ENCODE peak calls at places on chromosomes 16 and 17, in eight cellular contexts. Z, Y, S, R, B, U, F and G are unnamed samples.
A peak's percentile ranks its signal among the peaks of the same experiment; 100 is the strongest.

GRCh38 chr16:68444058-68444657 is 4.2 kb downstream of the SMPD3 start:
- DNase-seq in B (no peak), R (no peak), Y (peak; percentile 59), F (peak; percentile 49), Z (no peak), U (no peak), S (no peak), G (no peak)

GRCh38 chr17:40922239-40922638 is 15.2 kb downstream of the KRT23 start:
- DNase-seq in B (peak; percentile 61), Y (no peak), R (peak; percentile 69), S (no peak), Z (no peak), U (peak; percentile 45), F (no peak), G (no peak)

GRCh38 chr16:85211247-85211910 is 99.1 kb upstream of the CIBAR2 start:
- DNase-seq in F (no peak), Z (no peak), R (no peak), B (no peak), U (no peak), S (peak; percentile 15), Y (peak; percentile 45), G (no peak)

GRCh38 chr17:68101992-68102758 is 66.6 kb downstream of the KPNA2 start:
- DNase-seq in B (no peak), S (peak; percentile 23), F (peak; percentile 47), Y (peak; percentile 29), Z (no peak), U (peak; percentile 42), R (no peak), G (peak; percentile 16)

GRCh38 chr17:69558796-69559195 is 144.3 kb downstream of the MAP2K6 start:
- DNase-seq in Z (no peak), U (no peak), Y (no peak), B (no peak), R (peak; percentile 66), F (no peak), S (no peak), G (no peak)

GRCh38 chr17:51260960-51261958 is 913 bp downstream of the UTP18 start:
- DNase-seq in Z (peak; percentile 35), R (no peak), B (no peak), U (peak; percentile 62), S (peak; percentile 69), Y (no peak), F (peak; percentile 82), G (peak; percentile 49)

GRCh38 chr16:57815987-57816745 is 13.9 kb upstream of the KIFC3 start:
- DNase-seq in U (peak; percentile 90), S (peak; percentile 83), Z (peak; percentile 73), B (no peak), Y (no peak), F (peak; percentile 80), R (peak; percentile 98), G (peak; percentile 97)

GRCh38 chr17:57502696-57503307 is 242.3 kb downstream of the CCDC182 start:
- DNase-seq in R (no peak), Z (no peak), F (no peak), S (no peak), Y (no peak), B (no peak), U (no peak), G (no peak)

GRCh38 chr17:49180303-49180702 is 30.1 kb downstream of the GNGT2 start:
- DNase-seq in Z (peak; percentile 74), R (no peak), Y (peak; percentile 37), U (peak; percentile 66), S (peak; percentile 59), F (peak; percentile 74), B (peak; percentile 24), G (peak; percentile 28)

GRCh38 chr17:39702901-39703893 is 3.3 kb downstream of the ERBB2 start:
- DNase-seq in Z (no peak), B (no peak), Y (no peak), S (no peak), R (peak; percentile 71), F (no peak), U (no peak), G (peak; percentile 57)

GRCh38 chr17:8649157-8650118 is 18.9 kb upstream of the MYH10 start:
- DNase-seq in Z (no peak), U (no peak), S (no peak), R (no peak), B (peak; percentile 48), Y (no peak), F (no peak), G (no peak)

GRCh38 chr17:73342549-73343167 is 30.9 kb upstream of the CDC42EP4 start:
- DNase-seq in U (no peak), Z (no peak), F (no peak), B (no peak), Y (no peak), S (no peak), R (no peak), G (no peak)

GRCh38 chr16:50137268-50137667 is 15.8 kb upstream of the TENT4B start:
- DNase-seq in U (no peak), S (no peak), Y (no peak), Z (no peak), F (no peak), B (no peak), R (no peak), G (no peak)

GRCh38 chr17:3960764-3961163 is 3.5 kb downstream of the ATP2A3 start:
- DNase-seq in U (no peak), S (no peak), R (no peak), F (peak; percentile 44), Y (no peak), Z (no peak), B (no peak), G (no peak)

GRCh38 chr16:7037491-7037890 is 295.2 kb upstream of the RBFOX1 start:
- DNase-seq in Z (no peak), Y (no peak), R (no peak), F (no peak), B (no peak), U (no peak), S (no peak), G (no peak)

GRCh38 chr17:17532991-17533390 is 36.8 kb upstream of the RASD1 start:
- DNase-seq in U (no peak), S (no peak), Y (no peak), Z (no peak), B (no peak), F (no peak), R (no peak), G (no peak)

DNA sequence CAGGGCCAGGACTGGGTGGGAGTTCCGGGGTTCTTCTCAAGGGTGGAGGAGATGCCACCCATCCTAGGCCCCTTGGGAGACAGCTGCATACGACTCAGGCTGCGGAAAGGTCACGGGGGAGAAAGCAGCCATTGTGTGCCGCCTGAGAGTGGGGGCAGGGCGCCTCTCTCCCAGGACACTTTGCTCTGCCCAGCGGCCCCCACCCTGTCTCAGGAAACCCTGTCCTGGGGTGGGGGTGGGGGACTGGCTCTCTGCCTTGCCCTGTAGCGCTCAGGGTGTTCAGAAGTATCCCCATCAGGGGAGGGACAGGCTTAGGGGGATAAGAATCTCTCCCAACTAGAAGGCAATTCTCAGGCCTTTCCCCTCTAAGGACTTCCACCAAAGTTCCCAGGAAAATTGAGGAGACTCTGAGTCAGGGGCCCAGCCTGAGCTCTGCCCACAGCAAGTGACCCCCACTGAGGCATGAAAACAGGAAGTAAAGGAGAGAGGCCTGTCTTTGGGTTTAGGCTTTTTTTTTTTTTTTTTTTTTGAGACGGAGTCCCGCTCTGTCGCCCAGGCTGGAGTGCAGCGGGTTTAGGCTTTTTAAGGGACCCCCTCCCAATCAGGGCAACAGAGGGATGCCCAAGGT is 4.9 kb downstream of the GIT1 start:
- DNase-seq in Y (no peak), Z (no peak), R (peak; percentile 3), B (no peak), F (no peak), U (no peak), S (peak; percentile 58), G (no peak)
- H3K4me3 ChIP-seq in Y (no peak overlapping the region), Z (no peak overlapping the region), R (no peak overlapping the region), B (no peak overlapping the region), F (no peak overlapping the region), U (no peak overlapping the region), S (peak overlapping the region; percentile 28), G (no peak overlapping the region)

GRCh38 chr17:76561332-76561731 is 21.5 kb downstream of the PRCD start:
- DNase-seq in R (no peak), F (no peak), Z (no peak), S (no peak), B (no peak), U (no peak), Y (no peak), G (no peak)
- H3K4me3 ChIP-seq in R (no peak overlapping the region), F (no peak overlapping the region), Z (no peak overlapping the region), S (no peak overlapping the region), B (peak overlapping the region; percentile 86), U (no peak overlapping the region), Y (no peak overlapping the region), G (no peak overlapping the region)

DNA sequence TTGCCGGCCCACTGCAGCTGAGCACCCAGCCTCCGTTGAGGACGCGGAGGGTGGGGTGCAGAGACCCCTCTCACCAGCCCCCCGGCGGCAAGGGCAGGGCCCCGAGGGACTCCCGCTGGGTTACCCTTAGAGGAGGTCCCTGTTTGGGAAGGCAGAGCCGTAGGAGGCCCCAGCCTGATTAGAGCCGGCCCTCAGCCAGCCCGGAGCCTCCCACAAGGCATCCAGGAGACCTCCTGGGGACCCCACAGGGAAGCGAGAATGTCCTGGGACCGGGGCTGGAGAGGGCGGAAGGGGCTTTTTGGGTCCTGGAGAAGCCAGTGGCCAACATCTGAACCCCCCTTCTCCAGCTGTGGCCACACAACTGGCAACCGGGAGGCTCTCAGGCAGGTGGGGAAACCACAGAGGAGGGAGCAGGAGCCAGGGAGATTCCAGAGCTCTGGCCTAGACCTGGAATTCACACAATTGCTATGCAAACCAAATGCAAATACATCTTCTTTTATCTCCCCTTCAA is 21.7 kb upstream of the SP6 start:
- DNase-seq in Y (no peak), R (no peak), S (no peak), U (no peak), F (no peak), B (no peak), Z (no peak), G (no peak)
- H3K4me3 ChIP-seq in Y (no peak overlapping the region), R (no peak overlapping the region), S (no peak overlapping the region), U (no peak overlapping the region), F (no peak overlapping the region), B (no peak overlapping the region), Z (no peak overlapping the region), G (no peak overlapping the region)

GRCh38 chr16:66911801-66912200 is 6.9 kb downstream of the CDH16 start:
- DNase-seq in B (no peak), R (no peak), Y (no peak), U (no peak), S (no peak), F (no peak), Z (no peak), G (no peak)

GRCh38 chr16:66915041-66915440 is 3.6 kb downstream of the CDH16 start:
- DNase-seq in Z (no peak), F (no peak), S (no peak), R (no peak), U (no peak), B (no peak), Y (no peak), G (no peak)

GRCh38 chr16:66913711-66914110 is 5.0 kb downstream of the CDH16 start:
- DNase-seq in F (no peak), R (no peak), U (no peak), Z (no peak), S (no peak), Y (no peak), B (no peak), G (no peak)

GRCh38 chr16:66914541-66914940 is 4.1 kb downstream of the CDH16 start:
- DNase-seq in U (no peak), F (no peak), Z (no peak), S (no peak), Y (no peak), B (no peak), R (no peak), G (no peak)

DNA sequence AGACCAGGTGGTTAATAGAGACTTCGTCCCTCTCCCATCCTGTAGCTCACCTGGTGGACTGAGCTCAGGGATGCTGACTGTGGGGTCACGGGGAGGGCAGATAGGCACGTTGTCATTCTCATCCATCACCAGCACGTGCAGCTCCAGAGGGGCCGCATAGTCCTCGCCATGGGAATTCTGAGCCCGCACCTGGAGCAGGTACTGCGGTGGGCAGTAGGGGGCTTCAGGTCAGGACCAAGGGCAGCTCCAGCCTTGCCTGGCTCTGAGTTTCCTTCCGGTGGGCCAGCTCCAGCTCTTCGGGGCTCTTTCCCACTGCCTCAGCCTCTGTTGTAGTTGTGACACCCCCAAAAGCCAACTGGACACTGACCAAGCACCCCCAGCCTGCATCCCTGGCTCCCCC is 5.6 kb downstream of the CDH16 start:
- DNase-seq in Z (no peak), R (no peak), B (no peak), F (no peak), U (no peak), Y (no peak), S (no peak), G (no peak)
- H3K4me3 ChIP-seq in Z (no peak overlapping the region), R (no peak overlapping the region), B (no peak overlapping the region), F (no peak overlapping the region), U (no peak overlapping the region), Y (no peak overlapping the region), S (no peak overlapping the region), G (no peak overlapping the region)